ENCODE peak calls at places on chromosomes 6 and 20, in eight cellular contexts. E is lung microvascular endothelial cell; N is choroid plexus epithelial cell; P is activated CD4-positive, alpha-beta T cell treated with anti-CD3 and anti-CD28 coated beads, Interleukin-2, amount 10 ng/mL, durations not matched to agents 7 days and 5 days; X is effector memory CD4-positive, alpha-beta T cell; H is fibroblast of gingiva; Z is hypothalamus; V is activated CD8-positive, alpha-beta memory T cell treated with anti-CD3 and anti-CD28 coated beads for 4 hours. Y is an unnamed sample.

GRCh38 chr20:53974785-53975555 is 95.4 kb downstream of the BCAS1 start:
- DNase-seq in N (no peak), V (no peak), E (no peak), P (no peak), H (no peak), Z (no peak), X (no peak), Y (no peak)

GRCh38 chr6:85347787-85348186 is 102.1 kb upstream of the NT5E start:
- DNase-seq in Z (no peak), H (peak), N (no peak), X (no peak), V (no peak), P (no peak), E (no peak), Y (no peak)

GRCh38 chr6:151004415-151005024 is 139.0 kb downstream of the MTHFD1L start:
- DNase-seq in E (peak), P (no peak), N (peak), H (peak), V (no peak), X (no peak), Z (no peak), Y (no peak)

GRCh38 chr6:158564243-158565121 is 4.6 kb downstream of the TMEM181 start:
- DNase-seq in X (peak), H (no peak), V (no peak), N (no peak), Z (no peak), E (no peak), P (no peak), Y (no peak)

GRCh38 chr6:25973923-25974555 is 11.4 kb downstream of the TRIM38 start:
- DNase-seq in N (no peak), Z (no peak), P (no peak), X (no peak), E (no peak), V (no peak), H (no peak), Y (no peak)

GRCh38 chr6:12957321-12958051 is 240.9 kb downstream of the PHACTR1 start:
- DNase-seq in E (peak), Z (peak), X (no peak), N (peak), V (no peak), P (peak), H (peak), Y (no peak)

GRCh38 chr6:44664716-44665115 is 277.2 kb downstream of the CDC5L start:
- DNase-seq in Z (no peak), N (peak), V (no peak), E (no peak), P (no peak), X (no peak), H (no peak), Y (no peak)

GRCh38 chr20:37882961-37883712 is 19.8 kb upstream of the VSTM2L start:
- DNase-seq in H (no peak), Z (no peak), P (no peak), V (no peak), E (no peak), N (no peak), X (no peak), Y (no peak)

GRCh38 chr6:72959821-72960220 is 265.5 kb downstream of the KHDC1L start:
- DNase-seq in N (peak), P (no peak), Z (no peak), H (no peak), X (no peak), E (no peak), V (no peak), Y (no peak)

GRCh38 chr20:43119720-43120119 is 70.0 kb downstream of the PTPRT start:
- DNase-seq in Z (no peak), N (no peak), H (no peak), E (no peak), V (no peak), P (no peak), X (no peak), Y (no peak)